ENCODE peak calls at places on chromosomes 2 and 18, in six cellular contexts. One of them, this sample, is unnamed.

GRCh38 chr2:72999729-73000725 is 71.5 kb downstream of the SFXN5 start:
- DNase-seq in sigmoid colon: no peak
- DNase-seq in fibroblast of the aortic adventitia: peak; percentile 55
- DNase-seq in CD8-positive, alpha-beta T cell: no peak
- DNase-seq in hepatocyte: peak; percentile 3
- DNase-seq in SK-N-SH: no peak
- DNase-seq in this sample: no peak

GRCh38 chr2:202608142-202608852 is 26.5 kb upstream of the FAM117B start:
- DNase-seq in sigmoid colon: no peak
- DNase-seq in fibroblast of the aortic adventitia: no peak
- DNase-seq in CD8-positive, alpha-beta T cell: no peak
- DNase-seq in hepatocyte: no peak
- DNase-seq in SK-N-SH: no peak
- DNase-seq in this sample: no peak

GRCh38 chr18:36297419-36298112 is at the start of gene FHOD3:
- DNase-seq in sigmoid colon: peak; percentile 76
- DNase-seq in fibroblast of the aortic adventitia: peak; percentile 47
- DNase-seq in CD8-positive, alpha-beta T cell: no peak
- DNase-seq in hepatocyte: peak; percentile 67
- DNase-seq in SK-N-SH: peak; percentile 97
- DNase-seq in this sample: no peak

GRCh38 chr2:239880396-239880795 is 144.7 kb downstream of the NDUFA10 start:
- DNase-seq in sigmoid colon: no peak
- DNase-seq in fibroblast of the aortic adventitia: no peak
- DNase-seq in CD8-positive, alpha-beta T cell: no peak
- DNase-seq in hepatocyte: no peak
- DNase-seq in SK-N-SH: no peak
- DNase-seq in this sample: no peak

GRCh38 chr2:68726608-68727367 is 7.8 kb upstream of the ARHGAP25 start:
- DNase-seq in sigmoid colon: no peak
- DNase-seq in fibroblast of the aortic adventitia: no peak
- DNase-seq in CD8-positive, alpha-beta T cell: peak; percentile 67
- DNase-seq in hepatocyte: no peak
- DNase-seq in SK-N-SH: no peak
- DNase-seq in this sample: no peak

GRCh38 chr2:104872034-104872865 is 18.3 kb downstream of the POU3F3 start:
- DNase-seq in sigmoid colon: no peak
- DNase-seq in fibroblast of the aortic adventitia: no peak
- DNase-seq in CD8-positive, alpha-beta T cell: no peak
- DNase-seq in hepatocyte: no peak
- DNase-seq in SK-N-SH: no peak
- DNase-seq in this sample: no peak

GRCh38 chr2:48131503-48132293 is 225.4 kb upstream of the FBXO11 start:
- DNase-seq in sigmoid colon: no peak
- DNase-seq in fibroblast of the aortic adventitia: peak; percentile 38
- DNase-seq in CD8-positive, alpha-beta T cell: no peak
- DNase-seq in hepatocyte: peak; percentile 81
- DNase-seq in SK-N-SH: peak; percentile 49
- DNase-seq in this sample: peak; percentile 82

GRCh38 chr18:61681065-61681464 is 211.7 kb downstream of the RNF152 start:
- DNase-seq in sigmoid colon: no peak
- DNase-seq in fibroblast of the aortic adventitia: no peak
- DNase-seq in CD8-positive, alpha-beta T cell: no peak
- DNase-seq in hepatocyte: no peak
- DNase-seq in SK-N-SH: peak; percentile 51
- DNase-seq in this sample: no peak

GRCh38 chr18:9965711-9966624 is 52.2 kb downstream of the VAPA start:
- DNase-seq in sigmoid colon: no peak
- DNase-seq in fibroblast of the aortic adventitia: peak; percentile 88
- DNase-seq in CD8-positive, alpha-beta T cell: no peak
- DNase-seq in hepatocyte: no peak
- DNase-seq in SK-N-SH: no peak
- DNase-seq in this sample: no peak

GRCh38 chr2:17762457-17762856 is 8.5 kb downstream of the GEN1 start:
- DNase-seq in sigmoid colon: no peak
- DNase-seq in fibroblast of the aortic adventitia: no peak
- DNase-seq in CD8-positive, alpha-beta T cell: no peak
- DNase-seq in hepatocyte: no peak
- DNase-seq in SK-N-SH: no peak
- DNase-seq in this sample: no peak

GRCh38 chr2:223725494-223725893 is 111.9 kb downstream of the AP1S3 start:
- DNase-seq in sigmoid colon: peak; percentile 81
- DNase-seq in fibroblast of the aortic adventitia: peak; percentile 97
- DNase-seq in CD8-positive, alpha-beta T cell: no peak
- DNase-seq in hepatocyte: peak; percentile 92
- DNase-seq in SK-N-SH: peak; percentile 72
- DNase-seq in this sample: peak; percentile 100

GRCh38 chr2:30666307-30666874 is 140.9 kb downstream of the CAPN13 start:
- DNase-seq in sigmoid colon: peak; percentile 85
- DNase-seq in fibroblast of the aortic adventitia: peak; percentile 98
- DNase-seq in CD8-positive, alpha-beta T cell: no peak
- DNase-seq in hepatocyte: peak; percentile 53
- DNase-seq in SK-N-SH: no peak
- DNase-seq in this sample: peak; percentile 48

GRCh38 chr2:3105814-3106569 is 271.6 kb downstream of the EIPR1 start:
- DNase-seq in sigmoid colon: no peak
- DNase-seq in fibroblast of the aortic adventitia: no peak
- DNase-seq in CD8-positive, alpha-beta T cell: no peak
- DNase-seq in hepatocyte: no peak
- DNase-seq in SK-N-SH: no peak
- DNase-seq in this sample: no peak

DNA sequence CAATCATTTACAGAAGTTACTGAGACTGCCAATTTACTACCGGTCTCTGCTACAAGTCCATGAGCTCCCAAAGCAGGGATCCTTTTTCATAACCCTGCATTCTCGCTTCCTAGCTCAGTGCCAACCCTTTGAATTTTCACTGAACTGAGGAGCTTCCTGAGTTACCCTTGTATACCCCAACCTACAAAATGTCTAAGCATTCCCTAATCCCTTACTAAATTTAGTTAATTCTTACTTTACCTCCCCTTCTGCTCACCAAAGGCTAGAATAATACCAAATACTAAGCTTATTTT is 9.6 kb downstream of the MAT2A start:
- DNase-seq in sigmoid colon: no peak
- DNase-seq in fibroblast of the aortic adventitia: no peak
- DNase-seq in CD8-positive, alpha-beta T cell: no peak
- DNase-seq in hepatocyte: no peak
- DNase-seq in SK-N-SH: no peak
- DNase-seq in this sample: no peak
- H3K4me3 ChIP-seq in sigmoid colon: no peak overlapping the region
- H3K4me3 ChIP-seq in fibroblast of the aortic adventitia: no peak overlapping the region
- H3K4me3 ChIP-seq in CD8-positive, alpha-beta T cell: no peak overlapping the region
- H3K4me3 ChIP-seq in hepatocyte: no peak overlapping the region
- H3K4me3 ChIP-seq in SK-N-SH: no peak overlapping the region
- H3K4me3 ChIP-seq in this sample: no peak overlapping the region

GRCh38 chr2:133422946-133423345 is 145.3 kb downstream of the NCKAP5 start:
- DNase-seq in sigmoid colon: no peak
- DNase-seq in fibroblast of the aortic adventitia: peak; percentile 53
- DNase-seq in CD8-positive, alpha-beta T cell: no peak
- DNase-seq in hepatocyte: no peak
- DNase-seq in SK-N-SH: no peak
- DNase-seq in this sample: peak; percentile 46
- TF ChIP-seq CTCF in sigmoid colon: no peak
- TF ChIP-seq CTCF in fibroblast of the aortic adventitia: no peak
- TF ChIP-seq CTCF in CD8-positive, alpha-beta T cell: no peak
- TF ChIP-seq CTCF in hepatocyte: no peak
- TF ChIP-seq CTCF in SK-N-SH: no peak
- TF ChIP-seq CTCF in this sample: no peak

DNA sequence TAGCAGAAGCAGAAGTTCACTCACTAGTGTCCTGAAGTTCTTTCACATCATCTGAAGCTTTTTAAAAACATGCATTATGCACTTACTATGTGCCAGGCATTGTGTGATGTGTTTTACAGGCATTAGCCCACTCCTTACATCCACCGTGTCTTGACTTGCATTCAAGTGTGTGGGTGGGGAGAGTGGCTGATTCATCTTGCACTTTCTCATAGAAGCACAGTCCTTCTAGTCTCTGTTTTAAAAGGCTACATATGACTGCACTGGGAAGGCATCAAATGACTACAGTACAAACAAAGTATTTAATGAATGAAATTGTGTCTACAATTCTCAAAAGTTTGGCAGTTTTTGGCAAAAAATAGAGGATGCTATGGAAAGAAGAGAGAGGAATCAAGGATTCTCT is 21.6 kb upstream of the DSC3 start:
- DNase-seq in sigmoid colon: no peak
- DNase-seq in fibroblast of the aortic adventitia: no peak
- DNase-seq in CD8-positive, alpha-beta T cell: no peak
- DNase-seq in hepatocyte: no peak
- DNase-seq in SK-N-SH: no peak
- DNase-seq in this sample: no peak
- H3K4me3 ChIP-seq in sigmoid colon: no peak overlapping the region
- H3K4me3 ChIP-seq in fibroblast of the aortic adventitia: no peak overlapping the region
- H3K4me3 ChIP-seq in CD8-positive, alpha-beta T cell: no peak overlapping the region
- H3K4me3 ChIP-seq in hepatocyte: no peak overlapping the region
- H3K4me3 ChIP-seq in SK-N-SH: no peak overlapping the region
- H3K4me3 ChIP-seq in this sample: no peak overlapping the region

DNA sequence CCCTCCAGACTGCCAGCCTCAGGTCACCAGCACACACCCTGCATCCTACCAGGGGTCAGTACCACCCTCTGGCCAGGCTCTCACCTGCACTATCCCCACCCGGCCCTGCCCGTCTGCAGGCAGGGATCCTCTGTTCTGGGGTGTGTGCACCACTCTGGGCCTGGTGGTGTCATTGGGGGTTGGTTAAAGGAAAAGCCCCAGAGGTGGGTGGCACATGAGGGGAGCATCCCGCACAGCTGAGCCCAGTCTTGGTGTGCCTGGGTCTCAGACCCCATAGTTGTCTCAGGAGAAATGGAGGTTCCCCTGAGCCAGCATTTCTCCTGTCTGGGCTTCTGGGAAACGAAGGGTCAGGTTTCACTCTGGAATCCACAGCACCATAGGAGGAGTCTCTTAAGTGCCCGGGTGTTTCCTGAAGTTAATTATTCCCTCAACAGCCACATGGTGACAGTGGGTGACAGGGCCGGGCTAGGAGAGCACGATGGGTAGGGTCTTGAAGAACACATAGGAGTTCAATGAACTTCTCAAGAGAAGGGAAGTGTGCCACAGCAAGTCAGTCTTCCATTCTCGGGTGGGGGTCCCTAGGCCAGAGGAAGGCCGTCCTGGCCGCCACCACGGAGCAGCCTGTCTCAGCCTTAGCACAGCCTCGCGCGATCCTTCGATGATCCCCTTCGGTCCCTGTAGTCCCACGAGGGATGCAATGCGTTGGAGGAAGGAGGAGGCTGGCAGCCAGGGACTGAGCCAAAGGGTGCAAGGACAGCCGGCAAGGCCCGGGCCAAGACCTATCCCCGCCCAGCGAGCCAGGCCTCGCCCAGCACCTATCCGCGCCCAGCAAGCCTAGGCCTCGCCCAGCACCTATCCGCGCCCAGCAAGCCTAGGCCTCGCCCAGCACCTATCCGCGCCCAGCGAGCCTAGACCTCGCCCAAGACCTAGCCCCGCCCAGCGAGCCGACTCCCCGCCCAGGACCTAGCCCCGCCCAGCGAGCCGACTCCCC is 1.1 kb upstream of the FARP2 start:
- DNase-seq in sigmoid colon: peak; percentile 94
- DNase-seq in fibroblast of the aortic adventitia: peak; percentile 66
- DNase-seq in CD8-positive, alpha-beta T cell: peak; percentile 59
- DNase-seq in hepatocyte: peak; percentile 91
- DNase-seq in SK-N-SH: peak; percentile 64
- DNase-seq in this sample: peak; percentile 46
- TF ChIP-seq CTCF in sigmoid colon: no peak
- TF ChIP-seq CTCF in fibroblast of the aortic adventitia: no peak
- TF ChIP-seq CTCF in CD8-positive, alpha-beta T cell: no peak
- TF ChIP-seq CTCF in hepatocyte: no peak
- TF ChIP-seq CTCF in SK-N-SH: no peak
- TF ChIP-seq CTCF in this sample: peak; percentile 1

GRCh38 chr2:177543007-177543760 is 150.6 kb downstream of the AGPS start:
- DNase-seq in sigmoid colon: peak; percentile 68
- DNase-seq in fibroblast of the aortic adventitia: peak; percentile 91
- DNase-seq in CD8-positive, alpha-beta T cell: no peak
- DNase-seq in hepatocyte: no peak
- DNase-seq in SK-N-SH: no peak
- DNase-seq in this sample: peak; percentile 12

GRCh38 chr2:177538323-177538722 is 145.8 kb downstream of the AGPS start:
- DNase-seq in sigmoid colon: no peak
- DNase-seq in fibroblast of the aortic adventitia: no peak
- DNase-seq in CD8-positive, alpha-beta T cell: no peak
- DNase-seq in hepatocyte: no peak
- DNase-seq in SK-N-SH: no peak
- DNase-seq in this sample: no peak

GRCh38 chr2:177537241-177537640 is 144.7 kb downstream of the AGPS start:
- DNase-seq in sigmoid colon: no peak
- DNase-seq in fibroblast of the aortic adventitia: no peak
- DNase-seq in CD8-positive, alpha-beta T cell: no peak
- DNase-seq in hepatocyte: no peak
- DNase-seq in SK-N-SH: no peak
- DNase-seq in this sample: no peak

GRCh38 chr2:177535968-177536514 is 143.5 kb downstream of the AGPS start:
- DNase-seq in sigmoid colon: no peak
- DNase-seq in fibroblast of the aortic adventitia: no peak
- DNase-seq in CD8-positive, alpha-beta T cell: no peak
- DNase-seq in hepatocyte: no peak
- DNase-seq in SK-N-SH: no peak
- DNase-seq in this sample: no peak

GRCh38 chr2:177540293-177540692 is 147.7 kb downstream of the AGPS start:
- DNase-seq in sigmoid colon: no peak
- DNase-seq in fibroblast of the aortic adventitia: no peak
- DNase-seq in CD8-positive, alpha-beta T cell: no peak
- DNase-seq in hepatocyte: no peak
- DNase-seq in SK-N-SH: no peak
- DNase-seq in this sample: no peak
- H3K4me3 ChIP-seq in sigmoid colon: no peak overlapping the region
- H3K4me3 ChIP-seq in fibroblast of the aortic adventitia: no peak overlapping the region
- H3K4me3 ChIP-seq in CD8-positive, alpha-beta T cell: no peak overlapping the region
- H3K4me3 ChIP-seq in hepatocyte: no peak overlapping the region
- H3K4me3 ChIP-seq in SK-N-SH: no peak overlapping the region
- H3K4me3 ChIP-seq in this sample: no peak overlapping the region

GRCh38 chr2:37284386-37284785 is 40.2 kb downstream of the PRKD3 start:
- DNase-seq in sigmoid colon: no peak
- DNase-seq in fibroblast of the aortic adventitia: peak; percentile 55
- DNase-seq in CD8-positive, alpha-beta T cell: no peak
- DNase-seq in hepatocyte: no peak
- DNase-seq in SK-N-SH: no peak
- DNase-seq in this sample: no peak

GRCh38 chr2:37282746-37283145 is 41.9 kb downstream of the PRKD3 start:
- DNase-seq in sigmoid colon: no peak
- DNase-seq in fibroblast of the aortic adventitia: peak; percentile 70
- DNase-seq in CD8-positive, alpha-beta T cell: no peak
- DNase-seq in hepatocyte: no peak
- DNase-seq in SK-N-SH: no peak
- DNase-seq in this sample: peak; percentile 9

GRCh38 chr2:37291680-37292079 is 33.0 kb downstream of the PRKD3 start:
- DNase-seq in sigmoid colon: no peak
- DNase-seq in fibroblast of the aortic adventitia: no peak
- DNase-seq in CD8-positive, alpha-beta T cell: no peak
- DNase-seq in hepatocyte: no peak
- DNase-seq in SK-N-SH: no peak
- DNase-seq in this sample: no peak

GRCh38 chr2:37283207-37283606 is 41.4 kb downstream of the PRKD3 start:
- DNase-seq in sigmoid colon: no peak
- DNase-seq in fibroblast of the aortic adventitia: peak; percentile 95
- DNase-seq in CD8-positive, alpha-beta T cell: no peak
- DNase-seq in hepatocyte: no peak
- DNase-seq in SK-N-SH: no peak
- DNase-seq in this sample: peak; percentile 85

DNA sequence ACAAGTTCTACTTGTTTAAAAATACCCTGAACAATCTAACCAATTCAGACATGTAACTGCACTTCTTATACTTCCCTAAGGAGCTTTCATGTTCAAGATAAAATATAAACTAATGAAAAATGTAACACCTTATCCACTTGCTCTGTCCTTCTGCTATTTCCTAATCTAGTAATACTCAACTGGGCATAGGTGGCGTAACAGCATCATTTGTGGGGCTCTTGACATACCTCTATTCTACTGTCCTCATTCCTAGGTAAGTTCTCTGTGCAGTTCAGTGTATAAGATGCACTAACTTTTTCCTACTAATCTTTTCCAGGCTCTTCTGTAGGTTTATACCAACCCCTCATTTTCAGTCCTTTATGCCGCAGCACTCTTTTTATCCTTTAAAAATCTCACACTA is 36.7 kb downstream of the PRKD3 start:
- DNase-seq in sigmoid colon: no peak
- DNase-seq in fibroblast of the aortic adventitia: no peak
- DNase-seq in CD8-positive, alpha-beta T cell: no peak
- DNase-seq in hepatocyte: peak; percentile 10
- DNase-seq in SK-N-SH: peak; percentile 46
- DNase-seq in this sample: no peak
- TF ChIP-seq CTCF in sigmoid colon: no peak
- TF ChIP-seq CTCF in fibroblast of the aortic adventitia: no peak
- TF ChIP-seq CTCF in CD8-positive, alpha-beta T cell: no peak
- TF ChIP-seq CTCF in hepatocyte: peak; percentile 17
- TF ChIP-seq CTCF in SK-N-SH: peak; percentile 43
- TF ChIP-seq CTCF in this sample: no peak